ENCODE peak calls at places on chromosomes 16 and 17, in six cellular contexts. P is A549, G is AG04450, J is testis, W is hepatocyte, C is psoas muscle. V is an unnamed sample.

GRCh38 chr16:67723151-67723915 is 4.2 kb upstream of the GFOD2 start:
- DNase-seq in P (no peak), G (peak), J (no peak), W (no peak), C (no peak), V (no peak)

GRCh38 chr16:50438041-50438437 is 69.3 kb upstream of the BRD7 start:
- DNase-seq in P (no peak), G (no peak), J (no peak), W (no peak), C (no peak), V (no peak)

GRCh38 chr17:40596261-40596919 is 31.1 kb upstream of the CCR7 start:
- DNase-seq in P (peak), G (no peak), J (peak), W (no peak), C (no peak), V (no peak)

GRCh38 chr17:18921912-18922451 is 30.0 kb upstream of the SLC5A10 start:
- DNase-seq in P (peak), G (peak), J (no peak), W (peak), C (no peak), V (no peak)

GRCh38 chr17:7997186-7997585 is 5.2 kb upstream of the GUCY2D start:
- DNase-seq in P (peak), G (no peak), J (peak), W (peak), C (no peak), V (peak)

GRCh38 chr16:80985611-80986010 is 21.1 kb downstream of the CMC2 start:
- DNase-seq in P (no peak), G (no peak), J (no peak), W (no peak), C (no peak), V (no peak)

GRCh38 chr17:65278050-65278819 is 141.1 kb downstream of the RGS9 start:
- DNase-seq in P (peak), G (no peak), J (peak), W (peak), C (no peak), V (peak)

GRCh38 chr16:22912654-22913053 is 98.7 kb downstream of the HS3ST2 start:
- DNase-seq in P (no peak), G (no peak), J (no peak), W (no peak), C (no peak), V (peak)

GRCh38 chr17:38428150-38428642 is at the start of gene ARHGAP23:
- DNase-seq in P (peak), G (peak), J (peak), W (peak), C (peak), V (no peak)

GRCh38 chr16:8660841-8661301 is 13.5 kb upstream of the ABAT start:
- DNase-seq in P (peak), G (peak), J (peak), W (peak), C (peak), V (peak)

GRCh38 chr17:27581016-27581415 is 50.0 kb upstream of the LGALS9 start:
- DNase-seq in P (no peak), G (no peak), J (no peak), W (no peak), C (no peak), V (peak)

GRCh38 chr16:11966173-11966572 is 1.2 kb downstream of the TNFRSF17 start:
- DNase-seq in P (no peak), G (no peak), J (no peak), W (no peak), C (no peak), V (no peak)

DNA sequence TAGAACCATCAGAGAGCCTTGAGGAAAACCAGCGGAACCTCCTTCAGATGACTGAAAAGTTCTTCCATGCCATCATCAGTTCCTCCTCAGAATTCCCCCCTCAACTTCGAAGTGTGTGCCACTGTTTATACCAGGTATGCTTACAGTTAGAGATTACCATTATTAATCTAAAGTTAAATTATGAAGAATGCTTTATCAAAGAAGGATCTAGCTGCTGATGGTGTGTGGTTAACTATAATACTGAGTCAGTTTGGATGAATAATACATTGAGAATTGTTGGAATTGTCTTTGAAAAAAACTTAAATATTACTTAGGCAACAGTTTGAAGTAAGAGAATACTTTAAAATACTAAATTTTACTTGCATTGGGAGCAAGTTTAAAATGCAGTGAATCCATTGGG is 48.1 kb downstream of the OMG start:
- DNase-seq in P (no peak), G (peak), J (no peak), W (no peak), C (no peak), V (no peak)
- H3K27ac ChIP-seq in P (peak), G (peak), J (no peak), W (no peak), C (no peak), V (no peak)

DNA sequence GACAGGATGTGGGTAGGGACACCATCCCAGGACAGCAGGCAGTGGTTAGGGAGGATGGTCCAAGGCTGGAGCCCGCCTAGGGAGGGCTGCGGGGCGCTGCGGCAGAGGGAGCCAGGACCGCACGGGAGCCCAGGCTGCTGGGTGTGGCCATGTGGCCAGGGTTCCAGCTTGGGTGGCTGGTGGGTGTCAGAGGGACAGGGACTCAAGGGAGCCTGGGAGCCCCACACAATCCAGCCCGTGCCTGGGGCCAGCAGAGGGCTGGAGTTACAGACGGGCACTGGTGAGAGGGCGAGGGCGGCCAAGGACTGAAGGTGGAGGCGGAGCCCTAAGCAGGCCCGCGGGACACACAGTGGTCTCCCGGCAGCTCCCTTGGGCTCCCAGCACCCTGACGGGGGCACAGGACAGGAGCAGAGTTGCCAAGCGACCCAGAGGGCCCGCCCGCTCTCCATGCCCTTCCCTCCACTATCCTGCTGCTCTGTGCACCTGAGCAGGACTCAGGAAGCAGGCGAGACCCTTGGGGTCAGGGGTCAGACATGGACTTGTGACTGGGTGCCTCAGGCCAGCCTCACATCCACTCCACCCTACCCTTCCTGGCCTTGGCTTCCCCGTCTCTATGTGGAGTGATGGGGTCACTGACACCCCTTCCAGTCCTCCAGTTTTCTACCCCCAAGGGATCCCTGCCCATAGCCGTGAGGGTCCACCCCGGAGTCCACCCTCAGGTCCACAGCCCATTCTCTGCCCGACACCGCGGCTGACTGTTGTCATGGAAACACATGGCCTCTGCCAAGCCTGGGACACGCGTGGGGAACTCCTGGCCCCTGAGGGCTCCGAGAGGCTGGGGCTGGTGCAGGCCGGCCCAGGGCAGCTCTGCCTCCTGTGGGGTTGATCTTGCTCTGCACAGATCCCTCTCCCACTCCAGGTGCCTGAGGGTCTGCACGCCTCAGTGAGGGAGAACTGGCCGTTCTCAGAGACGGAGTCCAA is 6.9 kb downstream of the MRPL28 start:
- DNase-seq in P (no peak), G (no peak), J (no peak), W (no peak), C (peak), V (no peak)
- TF ChIP-seq CTCF in P (no peak), G (no peak), J (no peak), W (no peak), C (no peak), V (no peak)

GRCh38 chr16:84618428-84619102 is 687 bp upstream of the COTL1 start:
- DNase-seq in P (peak), G (peak), J (no peak), W (peak), C (no peak), V (peak)
- H3K27ac ChIP-seq in P (peak), G (peak), J (no peak), W (peak), C (no peak), V (no peak)

DNA sequence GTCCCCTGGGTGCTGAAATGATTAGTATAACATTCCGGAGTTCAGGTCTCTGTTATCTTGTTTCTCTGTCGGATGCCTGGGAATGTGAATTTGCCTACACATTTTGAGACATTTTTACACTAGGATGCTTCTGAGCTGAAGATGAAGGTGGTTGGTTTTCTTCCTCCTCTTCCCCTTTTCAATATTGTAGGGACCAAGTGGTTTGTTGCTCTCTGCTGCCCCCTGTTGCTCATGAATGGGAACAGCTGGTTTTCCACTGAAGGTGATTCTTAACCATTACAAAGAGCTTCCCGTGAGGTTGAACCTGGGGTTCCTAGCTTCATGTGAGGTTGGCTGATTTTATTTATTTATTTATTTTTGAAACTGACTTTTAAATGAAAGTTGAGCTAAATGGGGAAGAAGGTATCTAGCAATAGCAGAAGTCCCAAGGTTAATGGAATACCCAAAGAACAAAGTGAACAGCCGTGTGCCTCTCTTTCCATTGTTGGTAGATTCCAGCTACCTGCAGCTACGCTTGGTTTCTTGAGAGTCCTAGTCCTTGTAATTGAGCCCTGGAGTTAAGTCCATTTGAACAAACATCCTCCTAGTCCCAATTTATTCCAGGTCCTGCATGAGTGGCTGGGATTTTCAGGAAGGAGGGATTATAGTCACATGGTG is 983.9 kb upstream of the EEF2KMT start:
- DNase-seq in P (peak), G (no peak), J (peak), W (peak), C (no peak), V (peak)
- TF ChIP-seq CTCF in P (no peak), G (no peak), J (no peak), W (peak), C (peak), V (peak)

GRCh38 chr17:64180674-64181073 is 50.7 kb upstream of the ERN1 start:
- DNase-seq in P (no peak), G (no peak), J (no peak), W (no peak), C (no peak), V (no peak)
- H3K27ac ChIP-seq in P (no peak), G (no peak), J (peak), W (no peak), C (peak), V (no peak)

GRCh38 chr17:2174048-2174447 is 119.1 kb downstream of the HIC1 start:
- DNase-seq in P (no peak), G (no peak), J (no peak), W (no peak), C (no peak), V (no peak)

GRCh38 chr17:2173005-2173404 is 118.1 kb downstream of the HIC1 start:
- DNase-seq in P (no peak), G (no peak), J (no peak), W (no peak), C (no peak), V (no peak)

GRCh38 chr17:2171725-2172446 is 117.0 kb downstream of the HIC1 start:
- DNase-seq in P (no peak), G (peak), J (peak), W (peak), C (peak), V (no peak)

GRCh38 chr17:2172447-2172938 is 117.6 kb downstream of the HIC1 start:
- DNase-seq in P (no peak), G (peak), J (no peak), W (peak), C (no peak), V (no peak)

DNA sequence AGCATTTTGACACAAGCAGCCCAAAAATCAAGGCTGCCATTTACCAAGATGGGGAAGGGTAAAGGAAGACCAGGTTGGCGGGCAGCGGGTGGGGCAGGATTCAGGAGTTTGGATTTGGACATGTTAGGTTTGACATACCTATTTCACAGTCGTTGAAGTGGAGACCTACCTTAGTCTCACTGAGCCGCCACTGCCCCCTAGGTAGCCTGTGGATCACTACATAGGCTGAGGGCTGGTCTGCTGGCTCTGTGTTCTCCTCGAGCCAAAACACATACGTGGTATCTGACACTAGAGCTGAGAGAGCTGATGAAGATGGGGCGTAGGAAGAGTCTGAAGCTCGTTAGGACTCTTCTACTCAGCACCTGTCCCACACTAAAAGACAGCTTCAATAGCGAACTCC is 115.1 kb downstream of the HIC1 start:
- DNase-seq in P (no peak), G (no peak), J (no peak), W (no peak), C (no peak), V (peak)
- TF ChIP-seq CTCF in P (peak), G (peak), J (no peak), W (no peak), C (no peak), V (peak)

GRCh38 chr17:79028496-79029326 is 4.7 kb downstream of the C1QTNF1 start:
- DNase-seq in P (no peak), G (no peak), J (no peak), W (no peak), C (no peak), V (no peak)
- H3K27ac ChIP-seq in P (peak), G (no peak), J (no peak), W (no peak), C (no peak), V (no peak)

DNA sequence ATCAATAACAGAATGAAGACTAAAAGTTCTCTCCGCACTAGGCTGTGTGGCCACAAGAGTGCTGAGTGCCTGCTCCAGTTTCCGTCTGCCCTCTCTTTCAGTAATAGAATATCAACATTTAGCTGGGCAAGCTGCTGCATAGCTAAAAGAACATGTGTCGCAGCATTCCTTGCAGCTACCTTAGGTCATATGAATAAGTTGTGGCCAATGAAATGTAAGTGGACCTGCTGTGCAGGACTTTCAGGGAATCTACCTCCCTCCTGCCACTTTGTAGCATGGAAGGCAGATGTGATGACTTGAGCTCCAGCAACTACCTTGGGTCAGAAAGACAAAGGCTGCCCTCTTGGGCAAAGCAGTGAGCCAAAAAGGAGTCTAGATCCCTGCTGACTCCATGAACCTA is 25.4 kb downstream of the SLC39A11 start:
- DNase-seq in P (no peak), G (no peak), J (no peak), W (no peak), C (no peak), V (no peak)
- TF ChIP-seq CTCF in P (no peak), G (no peak), J (no peak), W (no peak), C (no peak), V (no peak)

GRCh38 chr17:17848311-17848710 is 11.5 kb upstream of the SREBF1 start:
- DNase-seq in P (no peak), G (no peak), J (no peak), W (no peak), C (no peak), V (no peak)
- H3K27ac ChIP-seq in P (peak), G (no peak), J (peak), W (no peak), C (peak), V (no peak)